ENCODE peak calls at places on chromosomes 7 and 10, in nine cellular contexts. E is breast epithelium, Q is AG04450, I is IMR-90, N is kidney epithelial cell, H is lung, Z is A549, L is Panc1, W is epithelial cell of proximal tubule. M is an unnamed sample.

GRCh38 chr7:38681882-38682281 is 50.7 kb upstream of the AMPH start:
- DNase-seq in Q (peak), N (no peak), I (peak), L (no peak), W (no peak), E (no peak), Z (no peak), H (no peak), M (no peak)

GRCh38 chr7:130598056-130598455 is 70.5 kb downstream of the COPG2 start:
- DNase-seq in Z (no peak), H (no peak), N (no peak), E (no peak), Q (no peak), I (no peak), W (no peak), L (no peak), M (no peak)

GRCh38 chr10:88205842-88206446 is 342.5 kb downstream of the PTEN start:
- DNase-seq in W (peak), I (no peak), Q (no peak), H (no peak), L (no peak), Z (no peak), E (no peak), N (no peak), M (no peak)

GRCh38 chr7:18530224-18531179 is 35.0 kb downstream of the HDAC9 start:
- DNase-seq in H (no peak), Q (no peak), N (no peak), Z (no peak), E (no peak), L (no peak), I (no peak), W (peak), M (no peak)

GRCh38 chr10:4240641-4241197 is 455.7 kb upstream of the KLF6 start:
- DNase-seq in I (peak), N (no peak), H (no peak), W (no peak), Q (peak), L (peak), Z (no peak), E (no peak), M (peak)

GRCh38 chr7:41224063-41224763 is 478.7 kb downstream of the INHBA start:
- DNase-seq in Q (no peak), H (no peak), Z (no peak), N (no peak), W (no peak), L (no peak), I (peak), E (no peak), M (no peak)

GRCh38 chr7:158277219-158278141 is 310.1 kb downstream of the PTPRN2 start:
- DNase-seq in E (no peak), N (no peak), I (no peak), W (no peak), H (no peak), L (no peak), Q (no peak), Z (no peak), M (no peak)

GRCh38 chr10:5147981-5148677 is 36.8 kb downstream of the AKR1C8 start:
- DNase-seq in N (no peak), Z (peak), I (no peak), L (no peak), W (no peak), E (no peak), H (no peak), Q (no peak), M (no peak)

GRCh38 chr7:41047789-41048191 is 655.1 kb downstream of the INHBA start:
- DNase-seq in L (no peak), Z (no peak), E (no peak), I (peak), H (no peak), Q (no peak), W (no peak), N (no peak), M (no peak)

GRCh38 chr7:20310963-20311742 is 19.5 kb upstream of the ITGB8 start:
- DNase-seq in N (no peak), L (no peak), H (no peak), W (no peak), Z (peak), Q (no peak), E (no peak), I (peak), M (no peak)
- TF ChIP-seq CTCF in N (peak), L (peak), H (no peak), W (peak), Z (peak), Q (peak), E (peak), I (peak), M (peak)

GRCh38 chr10:32981760-32982159 is 23.7 kb upstream of the ITGB1 start:
- DNase-seq in H (no peak), Q (no peak), Z (peak), W (no peak), L (no peak), I (peak), N (no peak), E (no peak), M (no peak)

GRCh38 chr10:32983333-32983909 is 25.4 kb upstream of the ITGB1 start:
- DNase-seq in H (no peak), W (peak), L (no peak), N (peak), E (no peak), Q (peak), Z (peak), I (peak), M (peak)

GRCh38 chr10:32982911-32983310 is 24.9 kb upstream of the ITGB1 start:
- DNase-seq in W (no peak), N (no peak), Q (no peak), Z (no peak), I (peak), E (no peak), H (no peak), L (no peak), M (no peak)

GRCh38 chr10:32980558-32981468 is 22.8 kb upstream of the ITGB1 start:
- DNase-seq in N (peak), Z (peak), H (peak), L (peak), Q (peak), E (peak), I (peak), W (peak), M (peak)

GRCh38 chr10:32982293-32982709 is 24.3 kb upstream of the ITGB1 start:
- DNase-seq in Q (peak), I (peak), Z (peak), L (no peak), W (no peak), H (no peak), E (no peak), N (no peak), M (no peak)
- H3K4me3 ChIP-seq in Q (no peak), I (no peak), Z (peak), L (no peak), W (peak), H (no peak), E (no peak), N (no peak), M (no peak)

GRCh38 chr7:100465299-100465698 is 1.2 kb upstream of the SPACDR start:
- DNase-seq in I (peak), H (no peak), Z (no peak), Q (no peak), E (no peak), W (no peak), N (no peak), L (no peak), M (no peak)

GRCh38 chr7:100464791-100465190 is 731 bp upstream of the SPACDR start:
- DNase-seq in Q (no peak), H (no peak), W (no peak), I (no peak), Z (no peak), N (no peak), E (no peak), L (no peak), M (no peak)

GRCh38 chr7:100466830-100467605 is 3.0 kb upstream of the SPACDR start:
- DNase-seq in I (no peak), N (no peak), Z (no peak), L (no peak), E (no peak), W (no peak), H (no peak), Q (no peak), M (no peak)

GRCh38 chr7:100464210-100464660 is at the start of gene SPACDR:
- DNase-seq in L (no peak), Q (no peak), W (no peak), Z (no peak), N (no peak), H (no peak), E (no peak), I (peak), M (no peak)

DNA sequence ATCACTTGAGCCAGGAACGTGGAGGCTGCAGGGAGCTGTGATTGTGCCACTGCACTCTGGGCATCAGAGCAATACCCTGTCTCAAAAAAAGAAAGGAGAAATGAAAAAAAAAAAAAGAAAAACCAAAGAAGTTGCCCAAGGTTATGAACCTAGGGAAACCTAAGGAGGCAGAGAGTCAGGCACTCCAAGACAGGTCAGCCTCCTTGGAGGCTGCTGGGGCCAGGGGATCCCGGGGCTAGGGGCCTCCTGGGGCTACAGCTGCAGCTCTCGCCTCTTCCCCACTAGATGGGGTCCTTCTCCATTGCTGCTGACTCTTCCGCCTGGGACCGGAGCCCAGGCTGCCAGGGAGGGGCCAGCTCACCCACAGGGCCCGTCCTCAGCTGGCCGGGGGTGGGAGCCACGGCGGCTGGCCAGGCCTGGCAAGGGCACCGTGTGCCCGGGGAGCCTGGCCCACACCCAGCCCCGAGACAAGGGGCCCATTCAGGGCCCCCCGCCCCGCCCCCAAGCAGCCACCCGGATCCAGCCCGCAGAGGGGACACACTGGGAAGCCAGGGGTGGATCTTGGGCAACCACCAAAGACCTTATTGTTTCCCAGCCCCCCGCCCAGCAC is 1.7 kb upstream of the SPACDR start:
- DNase-seq in W (no peak), I (peak), L (no peak), Q (no peak), H (peak), N (peak), Z (peak), E (peak), M (no peak)
- TF ChIP-seq CTCF in W (peak), I (peak), L (peak), Q (peak), H (peak), N (peak), Z (peak), E (peak), M (peak)

DNA sequence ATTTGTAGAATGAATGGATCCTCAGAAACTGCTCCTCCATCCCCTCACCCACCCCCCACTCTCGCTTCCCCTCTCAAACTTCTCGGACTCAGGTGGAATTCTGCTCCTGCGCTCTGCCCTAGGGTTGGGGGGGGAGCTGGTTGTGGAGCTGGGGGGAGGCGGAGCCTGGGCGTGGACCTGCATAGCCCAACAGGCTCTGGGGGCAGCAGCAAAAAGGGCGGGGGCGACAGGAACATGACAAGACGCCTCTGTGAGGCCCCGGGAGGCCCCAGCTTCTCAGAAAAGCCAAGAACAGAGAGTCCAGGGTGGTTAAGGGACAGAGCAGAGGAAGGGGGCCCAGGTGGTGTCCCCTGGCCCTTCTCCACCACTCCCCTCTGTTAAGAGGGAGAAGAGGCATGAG is 3.5 kb downstream of the TSC22D4 start:
- DNase-seq in Q (no peak), Z (no peak), I (no peak), E (peak), H (no peak), N (no peak), W (no peak), L (no peak), M (no peak)
- H3K4me3 ChIP-seq in Q (peak), Z (no peak), I (no peak), E (peak), H (no peak), N (no peak), W (no peak), L (peak), M (peak)

DNA sequence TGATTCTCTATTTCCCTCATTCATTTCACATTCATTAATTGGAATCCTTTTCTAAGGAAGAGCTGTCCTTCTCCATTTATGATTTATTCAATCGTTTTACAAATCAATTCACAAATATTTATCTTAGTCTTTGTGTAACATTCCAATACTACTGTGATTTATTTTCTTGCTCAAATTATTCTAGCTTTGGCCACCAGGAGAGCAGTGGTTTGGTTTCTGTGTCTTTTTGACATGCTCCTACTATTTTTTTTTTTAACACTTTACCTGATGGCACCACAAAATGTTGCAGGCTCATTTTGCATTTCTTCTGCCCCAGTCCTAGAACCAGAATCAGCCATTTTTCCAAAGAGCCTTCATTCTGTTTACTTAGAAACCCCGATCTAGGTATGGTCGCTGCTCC is 13.3 kb upstream of the RBM33 start:
- DNase-seq in Z (no peak), L (no peak), Q (no peak), W (no peak), E (no peak), N (no peak), H (no peak), I (no peak), M (no peak)
- TF ChIP-seq CTCF in Z (no peak), L (no peak), Q (no peak), W (no peak), E (no peak), N (no peak), H (no peak), I (no peak), M (no peak)